ENCODE peak calls at places on chromosomes 16 and 17, in four cellular contexts. Q, X, U and Y are unnamed samples.

GRCh38 chr17:19002805-19003542 is 1.6 kb downstream of the FAM83G start:
- DNase-seq in X (no peak), U (no peak), Q (no peak), Y (no peak)

GRCh38 chr16:11276143-11276879 is at the start of gene PRM2:
- DNase-seq in Q (no peak), U (no peak), X (no peak), Y (no peak)

GRCh38 chr16:28491080-28491969 is 549 bp downstream of the CLN3 start:
- DNase-seq in X (no peak), U (peak; percentile 22), Q (peak; percentile 32), Y (no peak)

GRCh38 chr17:50056961-50057330 is 1.0 kb downstream of the ITGA3 start:
- DNase-seq in Q (no peak), U (no peak), X (no peak), Y (no peak)

GRCh38 chr17:2058521-2059124 is 3.7 kb downstream of the HIC1 start:
- DNase-seq in U (no peak), Q (no peak), X (peak; percentile 72), Y (no peak)

GRCh38 chr17:82870091-82870491 is 30.3 kb upstream of the ZNF750 start:
- DNase-seq in X (no peak), U (no peak), Q (no peak), Y (no peak)

GRCh38 chr16:86476956-86477530 is 33.3 kb upstream of the FOXF1 start:
- DNase-seq in Q (no peak), U (no peak), X (no peak), Y (no peak)

GRCh38 chr16:19135896-19136438 is 22.2 kb downstream of the ITPRIPL2 start:
- DNase-seq in Q (no peak), U (no peak), X (no peak), Y (no peak)

GRCh38 chr17:28727727-28728363 is 743 bp upstream of the NEK8 start:
- DNase-seq in X (no peak), U (peak; percentile 69), Q (peak; percentile 59), Y (no peak)

GRCh38 chr16:3681206-3681605 is 26.7 kb downstream of the DNASE1 start:
- DNase-seq in Q (no peak), X (no peak), U (no peak), Y (no peak)
- H3K36me3 ChIP-seq in Q (no peaks in the 10 kb centered on the region), X (peaks cover 96% of the 10 kb centered on the region), U (peaks cover 73% of the 10 kb centered on the region), Y (peaks cover 13% of the 10 kb centered on the region)

GRCh38 chr16:82583415-82583814 is 43.4 kb upstream of the CDH13 start:
- DNase-seq in U (no peak), X (no peak), Q (no peak), Y (no peak)

GRCh38 chr16:82585675-82586074 is 41.1 kb upstream of the CDH13 start:
- DNase-seq in Q (no peak), X (no peak), U (no peak), Y (no peak)

GRCh38 chr16:82582971-82583370 is 43.8 kb upstream of the CDH13 start:
- DNase-seq in U (no peak), X (no peak), Q (no peak), Y (no peak)

GRCh38 chr16:82584553-82585152 is 42.1 kb upstream of the CDH13 start:
- DNase-seq in U (no peak), X (no peak), Q (no peak), Y (no peak)

DNA sequence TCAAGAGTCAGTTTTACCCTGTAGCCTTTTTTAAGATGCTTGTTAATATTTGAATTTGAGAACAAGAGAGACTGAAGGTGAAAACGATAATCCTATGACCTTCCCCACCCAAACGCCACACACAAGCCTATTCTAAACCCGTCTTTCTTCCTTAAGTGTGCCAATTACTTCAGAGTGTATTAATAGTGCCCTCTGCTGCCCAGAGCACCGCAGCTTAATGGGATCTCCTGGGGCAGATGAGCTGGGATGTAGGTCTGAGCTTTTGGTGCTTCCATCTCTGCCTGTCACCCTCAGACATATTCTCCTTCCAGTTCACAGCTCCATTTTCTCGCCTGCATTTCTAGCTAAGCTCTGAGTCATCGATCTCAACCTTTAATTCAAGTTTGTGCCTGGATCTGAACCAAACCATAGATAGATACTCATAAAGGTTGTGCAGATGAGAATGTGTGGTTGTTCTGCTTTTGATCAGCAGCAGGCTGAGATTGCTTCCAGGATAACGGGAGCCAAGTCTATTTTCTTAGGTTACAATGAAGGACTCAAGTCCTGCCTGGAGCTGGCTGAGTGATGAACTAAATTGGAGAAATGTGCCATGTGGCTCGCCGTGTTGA is 46.4 kb upstream of the CDH13 start:
- DNase-seq in Q (no peak), U (peak; percentile 20), X (no peak), Y (no peak)
- TF ChIP-seq CTCF in Q (no peak), U (peak; percentile 44), X (peak; percentile 14), Y (peak; percentile 21)

GRCh38 chr16:31192856-31193642 is 9.5 kb downstream of the PYCARD start:
- DNase-seq in X (no peak), U (no peak), Q (no peak), Y (no peak)

GRCh38 chr16:31194898-31195297 is 7.7 kb downstream of the PYCARD start:
- DNase-seq in Q (no peak), X (no peak), U (no peak), Y (no peak)

GRCh38 chr16:31196324-31197088 is 6.1 kb downstream of the PYCARD start:
- DNase-seq in Q (no peak), X (no peak), U (no peak), Y (no peak)

GRCh38 chr16:31191697-31192428 is 10.7 kb downstream of the PYCARD start:
- DNase-seq in U (no peak), X (no peak), Q (no peak), Y (no peak)

GRCh38 chr16:31193874-31194273 is 8.7 kb downstream of the PYCARD start:
- DNase-seq in X (no peak), Q (no peak), U (no peak), Y (no peak)
- H3K36me3 ChIP-seq in X (peaks cover 99% of the 10 kb centered on the region), Q (no peaks in the 10 kb centered on the region), U (peaks cover 82% of the 10 kb centered on the region), Y (peaks cover 46% of the 10 kb centered on the region)

GRCh38 chr17:3815925-3816324 is 14.9 kb upstream of the ITGAE start:
- DNase-seq in Q (no peak), X (no peak), U (no peak), Y (no peak)
- TF ChIP-seq CTCF in Q (no peak), X (no peak), U (no peak), Y (no peak)